ENCODE peak calls at places on chromosomes 7 and 10, in five cellular contexts. U is Daoy; Z is naive thymus-derived CD4-positive, alpha-beta T cell; M is lung; J is IMR-90. X is an unnamed sample.

GRCh38 chr10:43683451-43684197 is 34.9 kb upstream of the ZNF32 start:
- DNase-seq in U (no peak), Z (no peak), M (no peak), J (peak; percentile 12), X (peak; percentile 27)

GRCh38 chr7:84123903-84124573 is 70.6 kb downstream of the SEMA3A start:
- DNase-seq in U (peak; percentile 41), Z (no peak), M (no peak), J (peak; percentile 79), X (no peak)

GRCh38 chr10:28200804-28201203 is 102.1 kb downstream of the MPP7 start:
- DNase-seq in U (no peak), Z (no peak), M (no peak), J (peak; percentile 45), X (no peak)

GRCh38 chr7:100573691-100574361 is at the start of gene SAP25:
- DNase-seq in U (no peak), Z (no peak), M (no peak), J (no peak), X (no peak)

GRCh38 chr10:58023341-58024073 is 244.2 kb downstream of the IPMK start:
- DNase-seq in U (peak; percentile 75), Z (no peak), M (no peak), J (peak; percentile 90), X (no peak)

GRCh38 chr7:105760549-105761447 is 115.6 kb downstream of the ATXN7L1 start:
- DNase-seq in U (no peak), Z (peak; percentile 62), M (no peak), J (peak; percentile 47), X (peak; percentile 57)

GRCh38 chr10:15585303-15585715 is 134.4 kb downstream of the ITGA8 start:
- DNase-seq in U (peak; percentile 63), Z (no peak), M (peak; percentile 53), J (peak; percentile 19), X (peak; percentile 34)

GRCh38 chr10:132541601-132542011 is 4.0 kb downstream of the INPP5A start:
- DNase-seq in U (no peak), Z (no peak), M (no peak), J (no peak), X (no peak)

GRCh38 chr10:91707236-91707635 is 74.4 kb upstream of the PPP1R3C start:
- DNase-seq in U (no peak), Z (no peak), M (no peak), J (no peak), X (no peak)

GRCh38 chr7:459584-460373 is 59.9 kb downstream of the PDGFA start:
- DNase-seq in U (no peak), Z (no peak), M (no peak), J (no peak), X (no peak)

GRCh38 chr10:119412831-119413737 is 129.4 kb downstream of the RGS10 start:
- DNase-seq in U (no peak), Z (no peak), M (no peak), J (peak; percentile 72), X (no peak)

GRCh38 chr7:506391-506831 is 13.2 kb downstream of the PDGFA start:
- DNase-seq in U (no peak), Z (no peak), M (no peak), J (no peak), X (no peak)

GRCh38 chr7:76267107-76267834 is 35.2 kb upstream of the HSPB1 start:
- DNase-seq in U (no peak), Z (no peak), M (no peak), J (no peak), X (no peak)